ENCODE peak calls at places on chromosomes 7 and 10, in five cellular contexts. Y, R, M, T and J are unnamed samples.

GRCh38 chr7:155207335-155208002 is 90.2 kb upstream of the INSIG1 start:
- DNase-seq in T (no peak), Y (no peak), M (no peak), R (no peak), J (no peak)

GRCh38 chr7:30028749-30029635 is 780 bp downstream of the PLEKHA8 start:
- DNase-seq in T (no peak), Y (peak; percentile 19), M (peak; percentile 59), R (peak; percentile 71), J (no peak)

GRCh38 chr10:78566216-78567135 is 502.3 kb upstream of the ZMIZ1 start:
- DNase-seq in R (no peak), M (peak; percentile 18), Y (no peak), T (no peak), J (no peak)

GRCh38 chr7:70392870-70393269 is 739.1 kb upstream of the GALNT17 start:
- DNase-seq in M (no peak), R (peak; percentile 47), Y (no peak), T (peak; percentile 55), J (no peak)

GRCh38 chr10:48639646-48640045 is 34.8 kb upstream of the ARHGAP22 start:
- DNase-seq in Y (no peak), M (no peak), T (no peak), R (no peak), J (no peak)

GRCh38 chr7:2116086-2116810 is 116.5 kb downstream of the MAD1L1 start:
- DNase-seq in R (no peak), M (no peak), T (no peak), Y (peak; percentile 74), J (no peak)

GRCh38 chr7:160958-161725 is 31.2 kb upstream of the FAM20C start:
- DNase-seq in M (no peak), Y (no peak), T (no peak), R (no peak), J (no peak)

GRCh38 chr10:88995156-88995876 is 4.7 kb downstream of the FAS start:
- DNase-seq in Y (no peak), T (no peak), M (no peak), R (no peak), J (no peak)

GRCh38 chr7:80614911-80615310 is 23.5 kb upstream of the CD36 start:
- DNase-seq in Y (peak; percentile 42), M (peak; percentile 87), T (no peak), R (no peak), J (no peak)

GRCh38 chr7:155648752-155649339 is 4.4 kb downstream of the RBM33 start:
- DNase-seq in T (no peak), R (no peak), M (no peak), Y (no peak), J (no peak)

GRCh38 chr7:29609162-29610030 is 45.8 kb downstream of the PRR15 start:
- DNase-seq in T (peak; percentile 66), R (peak; percentile 68), M (peak; percentile 15), Y (no peak), J (peak; percentile 12)

GRCh38 chr10:13784067-13784466 is 197.3 kb downstream of the PRPF18 start:
- DNase-seq in T (no peak), Y (peak; percentile 64), R (peak; percentile 41), M (peak; percentile 67), J (no peak)

GRCh38 chr7:131233193-131233592 is 94.5 kb upstream of the MKLN1 start:
- DNase-seq in R (no peak), M (no peak), T (no peak), Y (no peak), J (no peak)

GRCh38 chr10:43407148-43407575 is 1.8 kb downstream of the HNRNPF start:
- DNase-seq in T (no peak), Y (peak; percentile 36), M (peak; percentile 66), R (no peak), J (no peak)

GRCh38 chr10:61846370-61847031 is 55.0 kb upstream of the ARID5B start:
- DNase-seq in Y (no peak), M (no peak), T (no peak), R (no peak), J (no peak)

GRCh38 chr10:132185601-132186487 is 904 bp upstream of the DPYSL4 start:
- DNase-seq in M (peak; percentile 22), R (peak; percentile 62), Y (peak; percentile 12), T (peak; percentile 70), J (peak; percentile 44)

GRCh38 chr7:148014473-148014872 is 576.1 kb upstream of the C7orf33 start:
- DNase-seq in M (no peak), T (no peak), R (no peak), Y (no peak), J (no peak)

GRCh38 chr7:925601-926000 is 28.9 kb downstream of the ADAP1 start:
- DNase-seq in R (no peak), T (peak; percentile 44), M (no peak), Y (no peak), J (no peak)

GRCh38 chr10:3763035-3763456 is 22.0 kb downstream of the KLF6 start:
- DNase-seq in M (peak; percentile 43), T (no peak), Y (peak; percentile 59), R (no peak), J (no peak)

GRCh38 chr10:124174071-124174566 is 80.7 kb upstream of the CHST15 start:
- DNase-seq in T (no peak), R (peak; percentile 23), M (no peak), Y (no peak), J (no peak)

GRCh38 chr7:77569514-77570232 is 32.6 kb downstream of the PTPN12 start:
- DNase-seq in Y (peak; percentile 44), R (no peak), M (no peak), T (no peak), J (no peak)

GRCh38 chr7:150769768-150770167 is 30.4 kb downstream of the TMEM176B start:
- DNase-seq in R (no peak), T (no peak), M (no peak), Y (no peak), J (no peak)
- H2BK15ac ChIP-seq in R (no peak overlapping the region), T (no peak overlapping the region), M (no peak overlapping the region), Y (no peak overlapping the region), J (no peak overlapping the region)

GRCh38 chr10:101558671-101559595 is 29.1 kb downstream of the POLL start:
- DNase-seq in M (no peak), T (peak; percentile 44), Y (no peak), R (peak; percentile 17), J (no peak)

GRCh38 chr10:101560293-101561067 is 27.6 kb downstream of the POLL start:
- DNase-seq in M (no peak), Y (no peak), T (peak; percentile 41), R (peak; percentile 25), J (no peak)

GRCh38 chr10:101559596-101560292 is 28.3 kb downstream of the POLL start:
- DNase-seq in Y (no peak), R (peak; percentile 22), M (no peak), T (peak; percentile 41), J (no peak)

GRCh38 chr10:101557541-101557940 is 30.5 kb downstream of the POLL start:
- DNase-seq in M (no peak), Y (no peak), T (no peak), R (no peak), J (no peak)

GRCh38 chr10:101558206-101558605 is 29.9 kb downstream of the POLL start:
- DNase-seq in Y (no peak), T (no peak), R (peak; percentile 21), M (no peak), J (no peak)
- H2BK5ac ChIP-seq in Y (no peak overlapping the region), T (peak overlapping the region; percentile 52), R (no peak overlapping the region), M (no peak overlapping the region), J (no peak overlapping the region)

GRCh38 chr7:151062399-151063211 is 3.2 kb downstream of the SLC4A2 start:
- DNase-seq in R (peak; percentile 98), T (peak; percentile 92), Y (peak; percentile 76), M (peak; percentile 83), J (peak; percentile 77)

GRCh38 chr7:151060416-151061234 is 1.2 kb downstream of the SLC4A2 start:
- DNase-seq in M (peak; percentile 49), R (no peak), T (no peak), Y (no peak), J (peak; percentile 63)

GRCh38 chr7:151061241-151062110 is 2.1 kb downstream of the SLC4A2 start:
- DNase-seq in R (peak; percentile 54), T (peak; percentile 63), Y (no peak), M (peak; percentile 34), J (no peak)

GRCh38 chr7:151063212-151063561 is 3.8 kb downstream of the SLC4A2 start:
- DNase-seq in M (peak; percentile 85), Y (peak; percentile 69), R (no peak), T (no peak), J (no peak)

DNA sequence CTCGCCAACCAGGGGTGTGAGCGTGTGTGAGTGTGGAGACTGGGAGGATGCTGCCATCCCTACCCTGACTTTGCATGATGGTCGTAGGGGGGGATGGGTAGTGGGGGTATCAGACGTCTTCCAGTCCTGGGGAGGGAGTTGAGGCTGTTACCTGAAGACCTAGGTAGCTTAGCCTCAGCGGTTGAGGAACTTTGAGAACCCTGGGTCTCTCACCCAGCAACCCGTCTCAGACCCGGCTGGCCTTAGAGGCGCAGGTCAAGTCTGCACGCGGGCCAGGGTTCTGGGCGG is 2.7 kb downstream of the SLC4A2 start:
- DNase-seq in T (no peak), M (no peak), Y (no peak), R (no peak), J (no peak)
- H3K14ac ChIP-seq in T (no peak overlapping the region), M (no peak overlapping the region), Y (peak overlapping the region; percentile 60), R (no peak overlapping the region), J (peak overlapping the region; percentile 59)

GRCh38 chr7:18940577-18941134 is 176.8 kb downstream of the TWIST1 start:
- DNase-seq in M (no peak), Y (no peak), T (no peak), R (peak; percentile 44), J (no peak)

GRCh38 chr7:18936265-18936664 is 181.2 kb downstream of the TWIST1 start:
- DNase-seq in R (no peak), M (no peak), T (no peak), Y (peak; percentile 15), J (no peak)

GRCh38 chr7:18941197-18941596 is 176.2 kb downstream of the TWIST1 start:
- DNase-seq in M (no peak), Y (no peak), R (no peak), T (no peak), J (no peak)

GRCh38 chr7:18939771-18940576 is 177.5 kb downstream of the TWIST1 start:
- DNase-seq in Y (no peak), M (peak; percentile 32), R (no peak), T (no peak), J (no peak)
- H2BK15ac ChIP-seq in Y (no peak overlapping the region), M (no peak overlapping the region), R (no peak overlapping the region), T (no peak overlapping the region), J (no peak overlapping the region)